ENCODE peak calls at places on chromosomes 5 and 9, in four cellular contexts. P is pancreas, R is SK-N-SH, B is GM12878. Q is an unnamed sample. For H3K4me1, the result is how much of the 10 kb centered on the place peaks cover.

GRCh38 chr5:127934791-127935256 is 148.7 kb upstream of the SLC12A2 start:
- DNase-seq in P (peak), R (no peak), B (no peak), Q (peak)

GRCh38 chr9:128877852-128878251 is 3.9 kb downstream of the KYAT1 start:
- DNase-seq in P (no peak), R (no peak), B (no peak), Q (no peak)

GRCh38 chr5:179115845-179116524 is 55.8 kb downstream of the ZNF354C start:
- DNase-seq in P (no peak), R (no peak), B (no peak), Q (peak)

GRCh38 chr5:21834863-21835262 is 1018.3 kb downstream of the CDH12 start:
- DNase-seq in P (no peak), R (no peak), B (no peak), Q (peak)

GRCh38 chr9:137873858-137874363 is 3.7 kb upstream of the CACNA1B start:
- DNase-seq in P (no peak), R (no peak), B (no peak), Q (no peak)

GRCh38 chr9:91905958-91906585 is 44.0 kb downstream of the ROR2 start:
- DNase-seq in P (no peak), R (no peak), B (no peak), Q (no peak)

GRCh38 chr5:60700347-60700815 is 415 bp upstream of the DEPDC1B start:
- DNase-seq in P (no peak), R (peak), B (no peak), Q (no peak)

GRCh38 chr9:6864102-6864501 is 106.3 kb downstream of the KDM4C start:
- DNase-seq in P (no peak), R (no peak), B (no peak), Q (no peak)

GRCh38 chr9:90815183-90815943 is 13.7 kb downstream of the SYK start:
- DNase-seq in P (no peak), R (no peak), B (no peak), Q (no peak)

GRCh38 chr5:140168371-140168770 is 6.6 kb upstream of the CYSTM1 start:
- DNase-seq in P (no peak), R (no peak), B (no peak), Q (no peak)

GRCh38 chr5:132268698-132269551 is 11.4 kb downstream of the PDLIM4 start:
- DNase-seq in P (no peak), R (peak), B (peak), Q (peak)

DNA sequence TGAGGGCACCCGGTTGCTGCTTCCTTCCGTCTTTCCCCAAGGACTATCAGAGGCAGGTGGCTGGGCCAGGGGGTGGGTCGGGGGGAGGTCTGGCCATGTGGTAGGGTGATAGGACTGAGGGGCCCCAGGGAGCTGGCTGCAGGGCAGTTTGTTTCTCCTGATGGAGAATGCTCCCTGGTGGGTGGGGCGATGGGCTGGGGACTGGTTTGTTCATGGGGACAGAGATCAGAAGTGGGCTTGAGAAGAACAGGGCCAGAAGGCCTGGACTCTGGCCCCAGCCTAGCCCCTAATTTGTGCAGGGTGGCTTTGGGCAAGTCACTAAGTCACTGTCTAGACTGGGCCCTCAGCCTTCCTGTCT is 117.4 kb downstream of the RGS3 start:
- DNase-seq in P (no peak), R (peak), B (no peak), Q (no peak)
- H3K4me1 ChIP-seq in P (under half), R (under half), B (half or more), Q (under half)

DNA sequence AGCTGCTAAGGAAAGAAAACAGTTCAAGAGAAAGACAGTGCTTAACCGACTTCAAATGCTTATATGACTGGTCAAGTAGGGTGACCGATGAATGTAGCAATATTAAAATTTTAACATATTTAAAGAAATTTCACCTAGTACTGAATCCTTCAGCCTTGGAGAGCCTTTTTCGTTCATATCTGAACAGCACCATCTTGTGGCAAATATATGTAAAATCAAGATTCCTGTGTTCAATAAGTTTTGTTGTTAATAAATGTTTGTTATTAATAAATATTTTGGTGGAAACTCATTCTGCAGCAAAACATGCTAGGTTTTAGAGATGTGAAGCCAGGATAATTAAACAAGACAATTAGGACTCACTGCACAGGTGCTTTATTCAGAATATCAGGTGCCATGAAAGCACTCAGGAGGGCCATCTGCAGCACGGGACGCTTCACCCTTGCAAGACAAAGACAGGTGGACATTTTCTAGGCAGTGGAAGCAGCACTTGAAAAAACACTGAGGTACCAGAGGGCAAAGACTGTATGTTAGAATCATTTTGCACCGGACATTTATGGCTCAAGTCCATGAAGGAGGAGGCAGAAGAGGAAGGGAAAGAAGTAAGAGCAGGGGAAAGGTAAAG is 15.6 kb downstream of the TICAM2 start:
- DNase-seq in P (no peak), R (peak), B (no peak), Q (peak)
- TF ChIP-seq CTCF in P (peak), R (peak), B (peak), Q (peak)

DNA sequence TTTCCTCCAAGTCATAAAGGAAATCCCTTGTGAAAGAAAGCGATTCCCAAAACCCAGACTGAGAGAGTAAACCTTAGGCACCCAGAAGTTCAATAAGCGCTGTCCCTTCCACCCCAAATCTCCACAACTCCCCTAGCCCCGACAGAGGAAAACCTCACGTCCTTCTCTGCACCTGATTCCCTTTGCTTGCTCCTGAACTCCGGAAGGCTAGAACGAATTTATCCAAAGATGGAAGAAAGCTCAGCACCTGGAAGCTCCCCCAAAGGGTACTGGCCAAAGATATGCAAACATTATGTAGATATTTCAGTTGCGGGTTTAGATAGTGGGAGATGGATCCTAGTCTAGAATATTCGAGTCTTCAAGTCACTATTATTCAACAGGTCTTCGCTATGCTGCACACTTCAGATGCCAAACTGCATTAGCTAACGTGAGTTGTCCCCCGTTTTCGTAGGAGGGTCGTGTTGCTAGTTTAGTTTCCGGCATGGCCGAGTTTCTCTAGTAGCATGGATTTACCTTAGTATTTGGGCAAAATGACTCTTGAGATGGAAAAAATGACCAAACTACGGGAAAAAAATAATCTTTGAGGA is 27.7 kb downstream of the NR2F1 start:
- DNase-seq in P (no peak), R (no peak), B (no peak), Q (no peak)
- H3K4me1 ChIP-seq in P (under half), R (under half), B (under half), Q (under half)

DNA sequence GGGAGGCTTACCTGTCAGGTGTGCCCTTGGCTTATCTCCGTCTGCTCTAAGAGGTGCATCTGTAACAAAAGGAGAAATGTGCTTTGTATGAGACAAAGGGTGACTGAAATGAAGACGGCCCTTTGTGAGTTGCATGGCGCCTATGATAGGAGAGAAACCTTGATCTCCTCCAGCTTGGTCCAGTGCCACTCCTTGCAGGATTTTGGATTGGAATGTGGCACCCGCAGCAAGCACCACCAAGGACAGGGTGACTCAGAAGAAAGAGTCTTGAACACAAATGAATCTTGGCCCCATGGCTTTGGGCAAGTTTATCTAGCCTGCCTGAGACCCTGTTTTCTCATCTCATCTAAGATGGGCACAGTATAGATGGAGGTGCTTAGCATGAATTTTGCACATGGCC is 13.4 kb downstream of the TNFSF15 start:
- DNase-seq in P (no peak), R (no peak), B (no peak), Q (no peak)
- TF ChIP-seq CTCF in P (no peak), R (no peak), B (no peak), Q (no peak)

GRCh38 chr5:173069661-173070060 is 13.5 kb downstream of the CREBRF start:
- DNase-seq in P (no peak), R (no peak), B (no peak), Q (no peak)
- H3K4me1 ChIP-seq in P (under half), R (under half), B (under half), Q (under half)

DNA sequence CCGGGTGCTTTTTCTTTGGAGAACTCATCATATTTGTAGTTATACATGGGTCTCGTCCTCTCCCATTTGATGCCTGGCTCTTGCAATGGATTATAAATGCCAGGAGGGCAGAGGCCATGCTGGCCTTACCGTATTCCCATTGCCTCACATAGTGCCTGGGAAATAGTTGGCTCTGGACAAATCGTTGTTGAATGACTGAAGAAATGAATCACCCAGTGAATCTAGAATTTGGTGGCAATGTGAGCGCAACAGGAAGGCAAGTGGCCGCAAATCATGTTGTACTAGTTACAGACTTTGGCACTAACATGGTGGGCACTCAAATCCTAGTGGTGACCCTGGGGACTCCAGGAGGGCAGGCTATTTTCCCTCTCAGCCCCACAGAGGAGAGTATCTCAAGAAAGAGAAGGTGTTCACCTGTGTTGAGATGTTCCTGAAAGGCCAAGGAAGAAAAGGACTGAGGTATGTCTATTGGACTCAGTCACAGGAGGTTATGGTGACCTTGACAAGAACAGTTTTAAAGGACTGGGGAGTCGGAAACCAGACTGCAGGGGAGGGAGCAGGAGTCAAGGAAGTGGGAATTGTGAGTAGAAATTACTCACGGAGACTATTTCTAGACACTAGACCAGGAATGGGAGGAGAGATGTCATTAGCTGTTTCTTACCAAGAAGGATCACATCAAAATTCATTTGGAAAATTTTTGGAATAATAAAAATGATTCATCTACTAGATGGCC is 61.7 kb upstream of the COL15A1 start:
- DNase-seq in P (no peak), R (no peak), B (no peak), Q (no peak)
- TF ChIP-seq CTCF in P (no peak), R (peak), B (no peak), Q (no peak)

DNA sequence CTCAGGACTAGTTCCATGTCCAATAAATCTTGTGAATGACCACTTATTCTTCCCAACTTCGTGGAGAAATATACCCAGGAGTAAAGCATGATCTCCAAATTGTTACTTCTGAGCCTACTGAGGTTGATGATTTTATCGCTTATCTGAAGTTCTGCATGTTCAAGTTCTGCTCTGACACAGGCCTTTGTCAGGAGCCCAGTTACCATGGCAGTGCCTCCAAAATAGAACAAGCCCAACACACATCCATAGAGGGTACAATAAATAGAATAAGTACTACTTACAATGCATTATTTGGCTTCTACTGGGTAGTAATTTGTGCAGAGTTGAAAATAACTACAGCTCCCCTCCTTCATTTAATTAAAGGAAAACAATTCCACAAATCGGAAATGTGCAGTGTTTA is 373.7 kb downstream of the NTRK2 start:
- DNase-seq in P (no peak), R (no peak), B (no peak), Q (no peak)
- H3K4me1 ChIP-seq in P (under half), R (under half), B (under half), Q (under half)

GRCh38 chr5:167285591-167285990 is 1005.9 kb upstream of the WWC1 start:
- DNase-seq in P (no peak), R (no peak), B (no peak), Q (no peak)

GRCh38 chr5:167284491-167284890 is 1007.0 kb upstream of the WWC1 start:
- DNase-seq in P (no peak), R (no peak), B (no peak), Q (no peak)

DNA sequence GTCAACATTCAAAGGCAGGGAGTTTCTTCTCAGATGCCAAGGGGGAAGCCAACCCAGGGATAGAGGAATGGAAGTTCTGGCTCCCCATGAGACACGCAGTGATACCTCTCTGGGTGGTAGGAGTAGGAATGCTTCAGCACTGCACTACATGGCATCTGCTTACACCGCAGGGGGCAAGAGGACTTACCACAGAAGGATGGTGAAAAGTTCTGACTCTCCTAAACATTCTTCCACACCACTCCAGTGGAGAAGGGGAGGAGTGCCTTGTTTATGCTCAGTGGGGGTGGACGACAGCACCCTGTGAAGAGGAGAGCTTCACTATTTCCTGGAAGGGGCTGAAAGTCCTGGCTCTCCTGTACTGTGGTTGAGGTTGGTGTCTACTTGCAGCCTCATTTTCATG is 1011.3 kb upstream of the WWC1 start:
- DNase-seq in P (no peak), R (no peak), B (no peak), Q (no peak)
- TF ChIP-seq CTCF in P (no peak), R (no peak), B (no peak), Q (no peak)

DNA sequence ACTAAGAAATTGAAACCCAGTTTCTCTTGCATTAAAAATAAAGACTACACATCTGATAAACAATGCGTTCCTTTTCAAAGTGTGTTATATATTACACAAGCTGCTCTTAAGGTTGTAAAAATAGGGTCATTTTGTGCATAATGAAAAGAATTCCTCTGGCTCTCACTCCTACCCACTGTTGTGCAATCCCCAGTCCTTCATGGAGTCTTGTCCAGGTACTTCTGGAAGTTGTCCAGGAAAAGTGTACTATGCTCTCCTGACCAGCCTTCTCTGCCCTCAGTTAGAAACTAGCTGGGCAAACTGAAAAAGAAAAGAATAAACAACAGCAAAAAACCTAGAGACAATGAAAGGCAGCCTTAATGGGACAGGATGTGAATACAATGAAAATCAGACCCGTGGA is 345.5 kb upstream of the PAPPA start:
- DNase-seq in P (peak), R (no peak), B (no peak), Q (no peak)
- H3K4me1 ChIP-seq in P (under half), R (under half), B (under half), Q (under half)

GRCh38 chr9:86275962-86276361 is 6.4 kb downstream of the ISCA1 start:
- DNase-seq in P (no peak), R (no peak), B (no peak), Q (no peak)
- TF ChIP-seq CTCF in P (no peak), R (peak), B (peak), Q (no peak)

Q was measured in Caco-2.